ENCODE peak calls at places on chromosomes 12 and 14, in eight cellular contexts. One of them, this sample, is unnamed.

GRCh38 chr12:7695159-7695930 is at the start of gene GDF3:
- DNase-seq in posterior vena cava: no peak
- DNase-seq in MV-4-11: no peak
- DNase-seq in stimulated activated CD8-positive, alpha-beta memory T cell treated with anti-CD3 and anti-CD28 coated beads, Interleukin-7, amount 100 ng/mL, for 1 hour: no peak
- DNase-seq in astrocyte of the hippocampus: peak; percentile 2
- DNase-seq in colonic mucosa: peak; percentile 20
- DNase-seq in PC-3: no peak
- DNase-seq in head of caudate nucleus: no peak
- DNase-seq in this sample: no peak

GRCh38 chr14:99393059-99393655 is 87.5 kb downstream of the SETD3 start:
- DNase-seq in posterior vena cava: no peak
- DNase-seq in MV-4-11: peak; percentile 5
- DNase-seq in stimulated activated CD8-positive, alpha-beta memory T cell treated with anti-CD3 and anti-CD28 coated beads, Interleukin-7, amount 100 ng/mL, for 1 hour: no peak
- DNase-seq in astrocyte of the hippocampus: peak; percentile 27
- DNase-seq in colonic mucosa: peak; percentile 59
- DNase-seq in PC-3: peak; percentile 64
- DNase-seq in head of caudate nucleus: peak; percentile 41
- DNase-seq in this sample: no peak

GRCh38 chr14:47207636-47208035 is 467.8 kb downstream of the MDGA2 start:
- DNase-seq in posterior vena cava: no peak
- DNase-seq in MV-4-11: no peak
- DNase-seq in stimulated activated CD8-positive, alpha-beta memory T cell treated with anti-CD3 and anti-CD28 coated beads, Interleukin-7, amount 100 ng/mL, for 1 hour: no peak
- DNase-seq in astrocyte of the hippocampus: peak; percentile 13
- DNase-seq in colonic mucosa: no peak
- DNase-seq in PC-3: no peak
- DNase-seq in head of caudate nucleus: peak; percentile 37
- DNase-seq in this sample: peak; percentile 1

GRCh38 chr14:71582705-71583104 is 349.5 kb upstream of the RGS6 start:
- DNase-seq in posterior vena cava: no peak
- DNase-seq in MV-4-11: no peak
- DNase-seq in stimulated activated CD8-positive, alpha-beta memory T cell treated with anti-CD3 and anti-CD28 coated beads, Interleukin-7, amount 100 ng/mL, for 1 hour: no peak
- DNase-seq in astrocyte of the hippocampus: peak; percentile 36
- DNase-seq in colonic mucosa: no peak
- DNase-seq in PC-3: no peak
- DNase-seq in head of caudate nucleus: no peak
- DNase-seq in this sample: no peak

GRCh38 chr12:55712154-55712553 is 3.7 kb upstream of the BLOC1S1 start:
- DNase-seq in posterior vena cava: no peak
- DNase-seq in MV-4-11: no peak
- DNase-seq in stimulated activated CD8-positive, alpha-beta memory T cell treated with anti-CD3 and anti-CD28 coated beads, Interleukin-7, amount 100 ng/mL, for 1 hour: no peak
- DNase-seq in astrocyte of the hippocampus: no peak
- DNase-seq in colonic mucosa: no peak
- DNase-seq in PC-3: no peak
- DNase-seq in head of caudate nucleus: peak; percentile 58
- DNase-seq in this sample: no peak

GRCh38 chr12:124567673-124568373 is 411 bp upstream of the NCOR2 start:
- DNase-seq in posterior vena cava: peak; percentile 98
- DNase-seq in MV-4-11: peak; percentile 91
- DNase-seq in stimulated activated CD8-positive, alpha-beta memory T cell treated with anti-CD3 and anti-CD28 coated beads, Interleukin-7, amount 100 ng/mL, for 1 hour: peak; percentile 59
- DNase-seq in astrocyte of the hippocampus: peak; percentile 98
- DNase-seq in colonic mucosa: peak; percentile 93
- DNase-seq in PC-3: peak; percentile 85
- DNase-seq in head of caudate nucleus: peak; percentile 93
- DNase-seq in this sample: peak; percentile 65

GRCh38 chr12:107468182-107468581 is 217.4 kb upstream of the PWP1 start:
- DNase-seq in posterior vena cava: no peak
- DNase-seq in MV-4-11: no peak
- DNase-seq in stimulated activated CD8-positive, alpha-beta memory T cell treated with anti-CD3 and anti-CD28 coated beads, Interleukin-7, amount 100 ng/mL, for 1 hour: no peak
- DNase-seq in astrocyte of the hippocampus: peak; percentile 37
- DNase-seq in colonic mucosa: no peak
- DNase-seq in PC-3: no peak
- DNase-seq in head of caudate nucleus: peak; percentile 4
- DNase-seq in this sample: no peak

GRCh38 chr12:52248541-52249035 is 15.5 kb downstream of the KRT7 start:
- DNase-seq in posterior vena cava: no peak
- DNase-seq in MV-4-11: no peak
- DNase-seq in stimulated activated CD8-positive, alpha-beta memory T cell treated with anti-CD3 and anti-CD28 coated beads, Interleukin-7, amount 100 ng/mL, for 1 hour: no peak
- DNase-seq in astrocyte of the hippocampus: no peak
- DNase-seq in colonic mucosa: no peak
- DNase-seq in PC-3: no peak
- DNase-seq in head of caudate nucleus: no peak
- DNase-seq in this sample: no peak